ENCODE peak calls at places on chromosomes 1 and 21, in seven cellular contexts. One of them, this sample, is unnamed.
A peak's percentile ranks its signal among the peaks of the same experiment; 100 is the strongest.

GRCh38 chr1:156126701-156127534 is 12.4 kb downstream of the LMNA start:
- DNase-seq in tibial artery: peak; percentile 63
- DNase-seq in kidney: peak; percentile 89
- DNase-seq in dorsolateral prefrontal cortex: no peak
- DNase-seq in uterus: no peak
- DNase-seq in neuronal stem cell: no peak
- DNase-seq in A549: peak; percentile 77
- DNase-seq in this sample: no peak

GRCh38 chr1:100485855-100486258 is 52.1 kb upstream of the GPR88 start:
- DNase-seq in neuronal stem cell: no peak
- DNase-seq in uterus: no peak
- DNase-seq in dorsolateral prefrontal cortex: no peak
- DNase-seq in A549: no peak
- DNase-seq in tibial artery: no peak
- DNase-seq in kidney: no peak
- DNase-seq in this sample: no peak

GRCh38 chr1:58545591-58546519 is 671 bp downstream of the OMA1 start:
- DNase-seq in dorsolateral prefrontal cortex: peak; percentile 68
- DNase-seq in uterus: peak; percentile 76
- DNase-seq in tibial artery: peak; percentile 84
- DNase-seq in neuronal stem cell: peak; percentile 41
- DNase-seq in kidney: peak; percentile 97
- DNase-seq in A549: peak; percentile 27
- DNase-seq in this sample: peak; percentile 68

GRCh38 chr1:102693345-102693744 is 415.0 kb downstream of the COL11A1 start:
- DNase-seq in dorsolateral prefrontal cortex: no peak
- DNase-seq in kidney: no peak
- DNase-seq in A549: no peak
- DNase-seq in uterus: no peak
- DNase-seq in tibial artery: no peak
- DNase-seq in neuronal stem cell: no peak
- DNase-seq in this sample: no peak

GRCh38 chr1:159203621-159204020 is 1.1 kb upstream of the ACKR1 start:
- DNase-seq in tibial artery: no peak
- DNase-seq in neuronal stem cell: no peak
- DNase-seq in kidney: no peak
- DNase-seq in dorsolateral prefrontal cortex: no peak
- DNase-seq in A549: no peak
- DNase-seq in uterus: no peak
- DNase-seq in this sample: no peak

GRCh38 chr21:14403681-14404318 is 20.9 kb upstream of the HSPA13 start:
- DNase-seq in tibial artery: no peak
- DNase-seq in A549: peak; percentile 28
- DNase-seq in uterus: no peak
- DNase-seq in dorsolateral prefrontal cortex: no peak
- DNase-seq in kidney: no peak
- DNase-seq in neuronal stem cell: no peak
- DNase-seq in this sample: no peak

GRCh38 chr1:222413436-222413835 is 134.5 kb downstream of the HHIPL2 start:
- DNase-seq in tibial artery: no peak
- DNase-seq in A549: no peak
- DNase-seq in neuronal stem cell: no peak
- DNase-seq in uterus: no peak
- DNase-seq in dorsolateral prefrontal cortex: no peak
- DNase-seq in kidney: no peak
- DNase-seq in this sample: no peak

GRCh38 chr1:18948913-18949688 is 7.4 kb downstream of the IFFO2 start:
- DNase-seq in dorsolateral prefrontal cortex: no peak
- DNase-seq in tibial artery: peak; percentile 68
- DNase-seq in A549: peak; percentile 56
- DNase-seq in neuronal stem cell: no peak
- DNase-seq in uterus: peak; percentile 73
- DNase-seq in kidney: peak; percentile 75
- DNase-seq in this sample: peak; percentile 64

GRCh38 chr1:40270152-40270834 is 12.3 kb downstream of the ZMPSTE24 start:
- DNase-seq in neuronal stem cell: no peak
- DNase-seq in dorsolateral prefrontal cortex: no peak
- DNase-seq in tibial artery: no peak
- DNase-seq in A549: no peak
- DNase-seq in kidney: no peak
- DNase-seq in uterus: no peak
- DNase-seq in this sample: no peak

GRCh38 chr1:115098979-115099692 is 9.8 kb upstream of the TSPAN2 start:
- DNase-seq in uterus: peak; percentile 58
- DNase-seq in dorsolateral prefrontal cortex: no peak
- DNase-seq in tibial artery: peak; percentile 56
- DNase-seq in A549: peak; percentile 46
- DNase-seq in kidney: no peak
- DNase-seq in neuronal stem cell: no peak
- DNase-seq in this sample: no peak

GRCh38 chr1:206891412-206891811 is 5.8 kb upstream of the IL24 start:
- DNase-seq in neuronal stem cell: no peak
- DNase-seq in uterus: no peak
- DNase-seq in dorsolateral prefrontal cortex: no peak
- DNase-seq in kidney: no peak
- DNase-seq in tibial artery: no peak
- DNase-seq in A549: no peak
- DNase-seq in this sample: no peak

GRCh38 chr1:60886090-60886489 is 196.3 kb upstream of the NFIA start:
- DNase-seq in uterus: no peak
- DNase-seq in tibial artery: no peak
- DNase-seq in dorsolateral prefrontal cortex: no peak
- DNase-seq in A549: no peak
- DNase-seq in neuronal stem cell: no peak
- DNase-seq in kidney: no peak
- DNase-seq in this sample: no peak

GRCh38 chr1:116325104-116325503 is 47.9 kb upstream of the ATP1A1 start:
- DNase-seq in uterus: no peak
- DNase-seq in neuronal stem cell: no peak
- DNase-seq in dorsolateral prefrontal cortex: no peak
- DNase-seq in kidney: no peak
- DNase-seq in tibial artery: no peak
- DNase-seq in A549: no peak
- DNase-seq in this sample: no peak

GRCh38 chr1:116323419-116323987 is 49.5 kb upstream of the ATP1A1 start:
- DNase-seq in uterus: no peak
- DNase-seq in A549: no peak
- DNase-seq in tibial artery: no peak
- DNase-seq in kidney: no peak
- DNase-seq in neuronal stem cell: no peak
- DNase-seq in dorsolateral prefrontal cortex: no peak
- DNase-seq in this sample: no peak

GRCh38 chr1:116325922-116326321 is 47.1 kb upstream of the ATP1A1 start:
- DNase-seq in tibial artery: no peak
- DNase-seq in A549: no peak
- DNase-seq in dorsolateral prefrontal cortex: no peak
- DNase-seq in uterus: no peak
- DNase-seq in kidney: no peak
- DNase-seq in neuronal stem cell: no peak
- DNase-seq in this sample: no peak

GRCh38 chr1:116322752-116323405 is 50.2 kb upstream of the ATP1A1 start:
- DNase-seq in dorsolateral prefrontal cortex: no peak
- DNase-seq in kidney: no peak
- DNase-seq in tibial artery: no peak
- DNase-seq in neuronal stem cell: no peak
- DNase-seq in uterus: no peak
- DNase-seq in A549: no peak
- DNase-seq in this sample: no peak

DNA sequence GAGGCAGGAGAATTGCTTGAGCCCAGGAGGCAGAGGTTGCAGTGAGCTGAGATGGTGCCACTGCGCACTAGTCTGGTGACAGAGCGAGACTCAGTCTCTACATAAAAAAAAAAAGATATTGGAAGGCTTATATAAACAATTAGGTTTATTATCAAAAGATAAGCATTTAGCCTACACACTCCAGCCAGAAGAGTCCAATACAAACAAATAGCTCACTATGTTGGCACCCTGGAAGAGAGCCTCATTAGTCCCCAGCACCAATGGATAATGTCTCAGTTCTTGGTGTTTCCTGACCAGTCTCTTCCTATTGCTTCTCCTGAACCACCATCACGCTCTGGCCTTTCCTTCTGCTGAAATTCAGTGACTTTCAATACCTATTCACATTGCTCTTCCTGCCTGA is 48.6 kb upstream of the ATP1A1 start:
- DNase-seq in uterus: no peak
- DNase-seq in A549: no peak
- DNase-seq in dorsolateral prefrontal cortex: no peak
- DNase-seq in kidney: no peak
- DNase-seq in tibial artery: no peak
- DNase-seq in neuronal stem cell: no peak
- DNase-seq in this sample: no peak
- H3K27ac ChIP-seq in uterus: no peak overlapping the region
- H3K27ac ChIP-seq in A549: no peak overlapping the region
- H3K27ac ChIP-seq in dorsolateral prefrontal cortex: no peak overlapping the region
- H3K27ac ChIP-seq in kidney: no peak overlapping the region
- H3K27ac ChIP-seq in tibial artery: no peak overlapping the region
- H3K27ac ChIP-seq in neuronal stem cell: no peak overlapping the region
- H3K27ac ChIP-seq in this sample: no peak overlapping the region

DNA sequence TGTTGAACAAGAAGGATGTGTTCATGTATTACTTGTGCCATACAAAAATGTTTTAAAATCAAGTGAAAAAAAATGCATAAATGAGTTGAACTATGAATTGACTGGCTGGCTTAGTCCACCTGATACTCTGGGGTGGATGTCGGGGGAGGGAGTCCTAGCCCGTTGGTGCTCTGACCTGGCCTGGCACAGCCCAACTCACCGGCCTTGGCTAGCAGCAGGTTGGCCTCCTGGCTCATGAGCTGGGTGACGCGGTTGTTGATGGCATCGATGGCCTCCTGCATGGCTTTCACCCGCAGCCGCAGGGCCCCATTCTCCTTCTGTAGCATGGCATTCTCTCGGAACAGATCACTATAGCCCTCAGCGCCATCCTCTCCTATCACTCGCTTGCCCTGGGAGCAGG is 21.6 kb downstream of the KIF21B start:
- DNase-seq in uterus: no peak
- DNase-seq in tibial artery: no peak
- DNase-seq in dorsolateral prefrontal cortex: no peak
- DNase-seq in A549: no peak
- DNase-seq in neuronal stem cell: no peak
- DNase-seq in kidney: no peak
- DNase-seq in this sample: no peak
- H3K27ac ChIP-seq in uterus: no peak overlapping the region
- H3K27ac ChIP-seq in tibial artery: no peak overlapping the region
- H3K27ac ChIP-seq in dorsolateral prefrontal cortex: no peak overlapping the region
- H3K27ac ChIP-seq in A549: no peak overlapping the region
- H3K27ac ChIP-seq in neuronal stem cell: no peak overlapping the region
- H3K27ac ChIP-seq in kidney: no peak overlapping the region
- H3K27ac ChIP-seq in this sample: no peak overlapping the region

DNA sequence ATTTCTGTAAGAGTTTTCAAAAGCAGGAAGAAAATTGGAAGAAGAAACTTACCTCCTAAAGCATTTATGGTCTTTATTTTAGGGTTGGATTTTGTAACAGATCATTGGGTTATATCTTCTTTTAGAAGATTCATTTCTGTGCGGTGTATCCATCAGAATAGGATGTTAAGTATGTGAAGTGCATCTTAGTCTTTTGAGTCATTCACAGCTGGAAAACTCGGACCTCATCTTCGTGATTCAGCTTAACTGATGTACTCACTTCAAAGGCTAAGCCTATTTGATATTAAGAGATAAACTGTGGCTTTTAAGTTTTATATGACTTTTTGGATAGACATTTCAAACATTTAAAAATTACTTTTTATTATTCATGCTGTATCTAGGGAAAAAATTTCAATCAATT is 56.3 kb downstream of the GIPC2 start:
- DNase-seq in A549: peak; percentile 28
- DNase-seq in dorsolateral prefrontal cortex: no peak
- DNase-seq in uterus: no peak
- DNase-seq in kidney: no peak
- DNase-seq in neuronal stem cell: no peak
- DNase-seq in tibial artery: no peak
- DNase-seq in this sample: no peak
- H3K27ac ChIP-seq in A549: peak overlapping the region; percentile 67
- H3K27ac ChIP-seq in dorsolateral prefrontal cortex: no peak overlapping the region
- H3K27ac ChIP-seq in uterus: no peak overlapping the region
- H3K27ac ChIP-seq in kidney: no peak overlapping the region
- H3K27ac ChIP-seq in neuronal stem cell: no peak overlapping the region
- H3K27ac ChIP-seq in tibial artery: peak overlapping the region; percentile 38
- H3K27ac ChIP-seq in this sample: no peak overlapping the region

GRCh38 chr1:236284291-236284711 is 2.5 kb upstream of the ERO1B start:
- DNase-seq in dorsolateral prefrontal cortex: no peak
- DNase-seq in A549: no peak
- DNase-seq in kidney: no peak
- DNase-seq in neuronal stem cell: peak; percentile 39
- DNase-seq in uterus: no peak
- DNase-seq in tibial artery: no peak
- DNase-seq in this sample: no peak

GRCh38 chr1:236282719-236283118 is 961 bp upstream of the ERO1B start:
- DNase-seq in uterus: no peak
- DNase-seq in neuronal stem cell: no peak
- DNase-seq in dorsolateral prefrontal cortex: no peak
- DNase-seq in tibial artery: no peak
- DNase-seq in kidney: no peak
- DNase-seq in A549: no peak
- DNase-seq in this sample: no peak

GRCh38 chr1:236280438-236281285 is 1.1 kb downstream of the ERO1B start:
- DNase-seq in A549: no peak
- DNase-seq in tibial artery: peak; percentile 23
- DNase-seq in kidney: no peak
- DNase-seq in uterus: peak; percentile 19
- DNase-seq in dorsolateral prefrontal cortex: no peak
- DNase-seq in neuronal stem cell: peak; percentile 8
- DNase-seq in this sample: no peak

GRCh38 chr1:236282159-236282716 is 480 bp upstream of the ERO1B start:
- DNase-seq in A549: no peak
- DNase-seq in kidney: no peak
- DNase-seq in dorsolateral prefrontal cortex: no peak
- DNase-seq in uterus: no peak
- DNase-seq in tibial artery: peak; percentile 25
- DNase-seq in neuronal stem cell: no peak
- DNase-seq in this sample: no peak

DNA sequence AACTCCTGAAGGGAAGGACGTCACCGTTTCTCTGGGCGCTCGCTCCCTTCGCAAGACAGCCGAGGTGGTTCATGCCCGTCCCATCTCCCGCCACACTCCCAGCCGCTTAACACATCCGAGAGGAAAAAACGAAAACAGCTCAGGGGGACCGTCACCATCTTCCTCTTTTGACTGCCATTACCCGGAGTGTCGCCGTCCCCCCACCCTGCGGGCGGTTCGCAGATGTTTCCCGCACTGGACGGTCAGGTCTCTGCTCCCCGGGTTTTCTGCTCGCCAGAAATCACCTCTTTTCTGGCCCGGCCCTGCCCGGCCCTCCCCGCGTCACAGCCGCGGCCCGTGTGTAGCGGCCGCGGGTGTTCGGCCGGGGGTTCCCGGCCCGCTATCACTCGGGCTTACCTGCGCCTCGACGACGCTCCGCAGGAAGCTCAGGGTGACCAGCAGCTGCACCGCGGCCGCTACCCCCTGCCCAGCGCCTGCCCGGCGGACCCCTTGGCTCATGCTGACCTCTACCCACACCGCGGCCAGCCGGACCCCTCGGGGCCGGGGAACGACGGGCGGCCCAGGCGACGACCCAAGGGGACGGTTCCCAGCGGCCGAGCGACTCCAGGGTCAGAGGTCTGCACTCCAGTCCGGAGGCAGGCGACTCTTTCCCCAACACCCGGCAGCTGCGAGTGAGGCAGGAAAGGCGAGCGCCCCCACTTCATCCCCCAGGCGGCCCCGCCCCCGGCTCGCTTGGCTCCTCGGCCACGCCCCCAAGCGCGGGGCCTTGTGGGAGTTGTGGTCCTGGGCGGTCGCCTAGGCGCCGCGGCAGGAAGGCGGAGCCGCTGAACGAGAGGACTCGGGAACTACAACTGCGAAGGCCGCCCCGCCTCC is at the start of gene ERO1B:
- DNase-seq in tibial artery: peak; percentile 97
- DNase-seq in neuronal stem cell: peak; percentile 98
- DNase-seq in dorsolateral prefrontal cortex: peak; percentile 94
- DNase-seq in A549: peak; percentile 94
- DNase-seq in kidney: peak; percentile 99
- DNase-seq in uterus: peak; percentile 98
- DNase-seq in this sample: peak; percentile 97
- H3K27ac ChIP-seq in tibial artery: peak within 1 kb of the TSS; percentile 89
- H3K27ac ChIP-seq in neuronal stem cell: no peak within 1 kb of the TSS
- H3K27ac ChIP-seq in dorsolateral prefrontal cortex: peak within 1 kb of the TSS; percentile 59
- H3K27ac ChIP-seq in A549: peak within 1 kb of the TSS; percentile 77
- H3K27ac ChIP-seq in kidney: peak within 1 kb of the TSS; percentile 49
- H3K27ac ChIP-seq in uterus: peak within 1 kb of the TSS; percentile 86
- H3K27ac ChIP-seq in this sample: peak within 1 kb of the TSS; percentile 75

This sample was measured in substantia nigra.